ENCODE peak calls at places on chromosomes 4 and X, in six cellular contexts. D is mesenteric fat pad; B is stimulated activated CD8-positive, alpha-beta memory T cell treated with anti-CD3 and anti-CD28 coated beads, Interleukin-4, amount 100 ng/mL, for 1 hour; U is upper lobe of right lung; L is AG20443; N is T-helper 1 cell. K is an unnamed sample.

GRCh38 chrX:150293311-150294013 is 69.7 kb upstream of the MAMLD1 start:
- DNase-seq in D (no peak), B (no peak), U (no peak), L (no peak), N (no peak), K (no peak)

GRCh38 chr4:5705672-5706310 is 2.6 kb downstream of the EVC2 start:
- DNase-seq in D (peak; percentile 51), B (no peak), U (no peak), L (no peak), N (no peak), K (no peak)

GRCh38 chr4:183413562-183414200 is 30.8 kb upstream of the CDKN2AIP start:
- DNase-seq in D (no peak), B (no peak), U (peak; percentile 53), L (no peak), N (no peak), K (no peak)

GRCh38 chr4:14877246-14878220 is 124.7 kb upstream of the CPEB2 start:
- DNase-seq in D (no peak), B (no peak), U (no peak), L (no peak), N (no peak), K (no peak)

GRCh38 chr4:41339812-41340809 is 83.4 kb downstream of the UCHL1 start:
- DNase-seq in D (no peak), B (no peak), U (no peak), L (peak; percentile 72), N (no peak), K (peak; percentile 85)

GRCh38 chr4:76277667-76278066 is 26.1 kb downstream of the FAM47E start:
- DNase-seq in D (no peak), B (no peak), U (no peak), L (no peak), N (no peak), K (no peak)

GRCh38 chrX:153638436-153639176 is 8.4 kb upstream of the DUSP9 start:
- DNase-seq in D (peak; percentile 85), B (no peak), U (no peak), L (no peak), N (no peak), K (no peak)

GRCh38 chr4:141840299-141840986 is 204.1 kb downstream of the IL15 start:
- DNase-seq in D (no peak), B (no peak), U (no peak), L (no peak), N (no peak), K (no peak)

GRCh38 chrX:21972721-21973120 is 32.2 kb downstream of the SMS start:
- DNase-seq in D (no peak), B (no peak), U (no peak), L (no peak), N (peak; percentile 24), K (no peak)

GRCh38 chr4:109303141-109303499 is 662 bp upstream of the COL25A1 start:
- DNase-seq in D (no peak), B (no peak), U (peak; percentile 61), L (peak; percentile 22), N (no peak), K (no peak)